ENCODE peak calls at places on chromosomes 3 and 15, in six cellular contexts. One of them, this sample, is unnamed.

GRCh38 chr15:75007216-75007615 is 11.9 kb downstream of the SCAMP5 start:
- DNase-seq in smooth muscle cell of the brain vasculature: no peak
- DNase-seq in activated T-helper 1 cell treated with anti-CD3 and anti-CD28 coated beads, Interleukin-2, amount 50 U/mL, for 16 hours: no peak
- DNase-seq in LHCN-M2: no peak
- DNase-seq in astrocyte of the spinal cord: no peak
- DNase-seq in stimulated activated CD8-positive, alpha-beta memory T cell treated with anti-CD3 and anti-CD28 coated beads, Interleukin-12 subunit alpha, Interleukin-12 subunit beta, amount 100 ng/mL, for 1 hour: no peak
- DNase-seq in this sample: no peak

GRCh38 chr3:8767667-8768363 is 1.6 kb downstream of the OXTR start:
- DNase-seq in smooth muscle cell of the brain vasculature: no peak
- DNase-seq in activated T-helper 1 cell treated with anti-CD3 and anti-CD28 coated beads, Interleukin-2, amount 50 U/mL, for 16 hours: no peak
- DNase-seq in LHCN-M2: no peak
- DNase-seq in astrocyte of the spinal cord: no peak
- DNase-seq in stimulated activated CD8-positive, alpha-beta memory T cell treated with anti-CD3 and anti-CD28 coated beads, Interleukin-12 subunit alpha, Interleukin-12 subunit beta, amount 100 ng/mL, for 1 hour: no peak
- DNase-seq in this sample: no peak

GRCh38 chr3:52527039-52527731 is 6.5 kb downstream of the NT5DC2 start:
- DNase-seq in activated T-helper 1 cell treated with anti-CD3 and anti-CD28 coated beads, Interleukin-2, amount 50 U/mL, for 16 hours: no peak
- DNase-seq in stimulated activated CD8-positive, alpha-beta memory T cell treated with anti-CD3 and anti-CD28 coated beads, Interleukin-12 subunit alpha, Interleukin-12 subunit beta, amount 100 ng/mL, for 1 hour: no peak
- DNase-seq in astrocyte of the spinal cord: no peak
- DNase-seq in LHCN-M2: peak; percentile 23
- DNase-seq in smooth muscle cell of the brain vasculature: no peak
- DNase-seq in this sample: no peak

GRCh38 chr3:9951126-9951525 is 1.1 kb downstream of the PRRT3 start:
- DNase-seq in smooth muscle cell of the brain vasculature: no peak
- DNase-seq in activated T-helper 1 cell treated with anti-CD3 and anti-CD28 coated beads, Interleukin-2, amount 50 U/mL, for 16 hours: no peak
- DNase-seq in LHCN-M2: no peak
- DNase-seq in astrocyte of the spinal cord: no peak
- DNase-seq in stimulated activated CD8-positive, alpha-beta memory T cell treated with anti-CD3 and anti-CD28 coated beads, Interleukin-12 subunit alpha, Interleukin-12 subunit beta, amount 100 ng/mL, for 1 hour: no peak
- DNase-seq in this sample: no peak

GRCh38 chr15:68930268-68931022 is at the start of gene SPESP1:
- DNase-seq in astrocyte of the spinal cord: peak; percentile 52
- DNase-seq in LHCN-M2: peak; percentile 69
- DNase-seq in activated T-helper 1 cell treated with anti-CD3 and anti-CD28 coated beads, Interleukin-2, amount 50 U/mL, for 16 hours: peak; percentile 31
- DNase-seq in stimulated activated CD8-positive, alpha-beta memory T cell treated with anti-CD3 and anti-CD28 coated beads, Interleukin-12 subunit alpha, Interleukin-12 subunit beta, amount 100 ng/mL, for 1 hour: peak; percentile 15
- DNase-seq in smooth muscle cell of the brain vasculature: peak; percentile 12
- DNase-seq in this sample: peak; percentile 85

GRCh38 chr3:188274249-188274915 is 120.4 kb downstream of the LPP start:
- DNase-seq in activated T-helper 1 cell treated with anti-CD3 and anti-CD28 coated beads, Interleukin-2, amount 50 U/mL, for 16 hours: no peak
- DNase-seq in smooth muscle cell of the brain vasculature: no peak
- DNase-seq in LHCN-M2: peak; percentile 62
- DNase-seq in astrocyte of the spinal cord: peak; percentile 32
- DNase-seq in stimulated activated CD8-positive, alpha-beta memory T cell treated with anti-CD3 and anti-CD28 coated beads, Interleukin-12 subunit alpha, Interleukin-12 subunit beta, amount 100 ng/mL, for 1 hour: no peak
- DNase-seq in this sample: no peak

GRCh38 chr3:159852821-159853505 is 135.7 kb upstream of the IL12A start:
- DNase-seq in smooth muscle cell of the brain vasculature: no peak
- DNase-seq in activated T-helper 1 cell treated with anti-CD3 and anti-CD28 coated beads, Interleukin-2, amount 50 U/mL, for 16 hours: no peak
- DNase-seq in astrocyte of the spinal cord: peak; percentile 67
- DNase-seq in stimulated activated CD8-positive, alpha-beta memory T cell treated with anti-CD3 and anti-CD28 coated beads, Interleukin-12 subunit alpha, Interleukin-12 subunit beta, amount 100 ng/mL, for 1 hour: no peak
- DNase-seq in LHCN-M2: peak; percentile 85
- DNase-seq in this sample: peak; percentile 60

GRCh38 chr15:91944334-91944733 is 90.8 kb downstream of the SLCO3A1 start:
- DNase-seq in astrocyte of the spinal cord: no peak
- DNase-seq in smooth muscle cell of the brain vasculature: no peak
- DNase-seq in stimulated activated CD8-positive, alpha-beta memory T cell treated with anti-CD3 and anti-CD28 coated beads, Interleukin-12 subunit alpha, Interleukin-12 subunit beta, amount 100 ng/mL, for 1 hour: no peak
- DNase-seq in LHCN-M2: no peak
- DNase-seq in activated T-helper 1 cell treated with anti-CD3 and anti-CD28 coated beads, Interleukin-2, amount 50 U/mL, for 16 hours: no peak
- DNase-seq in this sample: no peak